ENCODE peak calls at places on chromosomes 5 and 9, in ten cellular contexts. H is HFF-Myc; L is tibial artery; Q is left lung; B is naive thymus-derived CD4-positive, alpha-beta T cell; Y is A673; A is CD4-positive, alpha-beta memory T cell; F is fibroblast of the aortic adventitia; U is cardiac fibroblast; J is foreskin fibroblast. N is an unnamed sample.
A peak's percentile ranks its signal among the peaks of the same experiment; 100 is the strongest.

GRCh38 chr9:81321551-81321950 is 367.8 kb downstream of the TLE1 start:
- DNase-seq in H (no peak), L (no peak), Q (no peak), B (no peak), Y (no peak), A (no peak), F (no peak), U (no peak), J (peak; percentile 5), N (no peak)

GRCh38 chr9:131676431-131676972 is 63.4 kb downstream of the RAPGEF1 start:
- DNase-seq in H (no peak), L (no peak), Q (no peak), B (peak; percentile 52), Y (no peak), A (peak; percentile 85), F (no peak), U (no peak), J (no peak), N (peak; percentile 96)

GRCh38 chr9:68975644-68976043 is 38.3 kb downstream of the PRKACG start:
- DNase-seq in H (no peak), L (no peak), Q (no peak), B (no peak), Y (no peak), A (no peak), F (no peak), U (no peak), J (no peak), N (no peak)

GRCh38 chr5:114782869-114783268 is 386.8 kb downstream of the TRIM36 start:
- DNase-seq in H (no peak), L (peak; percentile 67), Q (no peak), B (no peak), Y (peak; percentile 3), A (no peak), F (no peak), U (no peak), J (no peak), N (no peak)

GRCh38 chr5:8828596-8829321 is 717.1 kb downstream of the SEMA5A start:
- DNase-seq in H (no peak), L (no peak), Q (no peak), B (no peak), Y (no peak), A (no peak), F (peak; percentile 45), U (peak; percentile 51), J (no peak), N (no peak)

GRCh38 chr9:95057121-95057520 is 260.4 kb downstream of the FANCC start:
- DNase-seq in H (no peak), L (no peak), Q (no peak), B (no peak), Y (no peak), A (no peak), F (peak; percentile 31), U (no peak), J (no peak), N (no peak)

GRCh38 chr9:88917375-88917774 is 73.9 kb upstream of the S1PR3 start:
- DNase-seq in H (no peak), L (no peak), Q (no peak), B (no peak), Y (no peak), A (no peak), F (no peak), U (no peak), J (no peak), N (no peak)

GRCh38 chr9:34992376-34992951 is 2.9 kb downstream of the DNAJB5 start:
- DNase-seq in H (peak; percentile 60), L (peak; percentile 93), Q (no peak), B (no peak), Y (peak; percentile 60), A (peak; percentile 61), F (peak; percentile 86), U (peak; percentile 90), J (peak; percentile 85), N (no peak)

DNA sequence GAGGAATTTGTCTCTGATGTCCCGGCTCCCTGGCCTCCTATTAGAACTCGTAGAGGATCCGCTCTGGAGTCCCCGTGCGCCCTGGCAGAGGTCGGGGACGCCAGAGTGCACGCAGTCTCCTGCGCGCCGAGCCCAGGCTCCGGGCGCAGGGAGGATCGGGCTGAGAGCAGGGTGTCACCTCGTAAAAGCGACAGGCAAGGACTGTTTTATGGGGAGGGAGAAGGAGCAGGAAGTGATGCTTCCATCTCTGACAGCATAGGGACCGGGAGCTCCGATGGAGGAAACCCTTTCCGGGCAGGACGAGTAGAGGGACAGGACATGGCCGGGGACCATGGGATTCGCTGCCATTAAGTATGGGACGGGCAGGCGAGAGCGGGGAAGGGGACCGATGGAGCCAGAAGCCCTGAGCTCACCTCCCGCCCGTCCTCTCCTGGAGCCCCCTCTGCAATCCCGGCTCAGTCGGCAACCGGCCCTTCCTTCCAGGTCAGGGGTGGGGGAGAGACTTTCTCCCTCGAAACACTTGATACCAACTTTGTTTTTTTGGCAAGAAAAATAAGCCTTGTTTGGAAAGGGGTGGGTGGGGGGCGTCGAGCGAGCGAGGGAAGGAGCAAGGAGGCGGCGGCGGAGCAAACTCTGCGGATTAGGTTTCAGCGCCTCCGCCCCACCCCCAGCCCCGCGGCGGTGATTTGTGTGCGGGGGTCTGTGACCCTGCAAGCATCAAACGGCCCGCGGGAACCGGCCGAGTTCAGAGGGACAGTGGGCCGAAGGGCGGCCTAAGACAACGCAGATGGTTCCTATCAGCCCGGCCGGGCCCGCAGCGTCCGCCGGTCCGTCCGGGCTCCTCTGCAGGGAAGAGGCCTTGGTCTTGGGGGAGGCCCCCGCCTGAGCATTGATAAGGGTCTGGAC is 12.6 kb downstream of the LMX1B start:
- DNase-seq in H (no peak), L (no peak), Q (no peak), B (no peak), Y (peak; percentile 27), A (no peak), F (no peak), U (no peak), J (no peak), N (no peak)
- H3K4me3 ChIP-seq in H (no peak overlapping the region), L (peak overlapping the region; percentile 20), Q (peak overlapping the region; percentile 8), B (peak overlapping the region; percentile 35), Y (peak overlapping the region; percentile 15), A (peak overlapping the region; percentile 35), F (no peak overlapping the region), U (no peak overlapping the region), J (no peak overlapping the region), N (peak overlapping the region; percentile 41)

DNA sequence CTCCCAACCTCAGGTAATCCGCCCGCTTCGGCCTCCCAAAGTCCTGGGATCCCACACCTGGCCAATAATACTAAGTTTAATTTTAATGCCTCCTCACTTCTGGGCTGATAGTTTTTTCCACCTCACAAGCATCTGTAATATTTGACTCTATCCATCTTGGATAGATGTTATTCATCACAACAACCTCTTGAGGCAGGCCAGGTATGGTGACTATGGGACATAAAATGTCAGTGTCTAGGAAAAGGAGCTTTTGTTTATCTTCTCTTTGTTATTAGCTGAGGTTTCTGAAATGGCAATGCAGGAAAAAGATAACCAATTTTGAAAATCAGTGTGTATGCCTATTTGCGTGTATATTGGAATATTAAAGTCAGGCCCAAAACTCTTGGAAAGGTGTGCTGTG is 1.2 kb upstream of the CCDC69 start:
- DNase-seq in H (no peak), L (no peak), Q (no peak), B (no peak), Y (no peak), A (no peak), F (no peak), U (no peak), J (no peak), N (peak; percentile 28)
- H3K4me3 ChIP-seq in H (no peak overlapping the region), L (no peak overlapping the region), Q (no peak overlapping the region), B (no peak overlapping the region), Y (no peak overlapping the region), A (no peak overlapping the region), F (no peak overlapping the region), U (no peak overlapping the region), J (no peak overlapping the region), N (no peak overlapping the region)

GRCh38 chr5:140796718-140797095 is 2.1 kb downstream of the PCDHA2 start:
- DNase-seq in H (no peak), L (peak; percentile 53), Q (peak; percentile 77), B (no peak), Y (no peak), A (no peak), F (no peak), U (no peak), J (no peak), N (no peak)

GRCh38 chr5:140800816-140801493 is at the start of gene PCDHA3:
- DNase-seq in H (peak; percentile 2), L (peak; percentile 60), Q (peak; percentile 55), B (no peak), Y (peak; percentile 68), A (peak; percentile 9), F (peak; percentile 36), U (peak; percentile 14), J (no peak), N (no peak)

GRCh38 chr5:140806834-140807775 is at the start of gene PCDHA4:
- DNase-seq in H (no peak), L (no peak), Q (no peak), B (no peak), Y (peak; percentile 59), A (no peak), F (peak; percentile 16), U (peak; percentile 6), J (no peak), N (no peak)

GRCh38 chr5:140802781-140803271 is 2.0 kb downstream of the PCDHA3 start:
- DNase-seq in H (no peak), L (peak; percentile 59), Q (peak; percentile 65), B (no peak), Y (no peak), A (peak; percentile 26), F (no peak), U (no peak), J (no peak), N (no peak)

DNA sequence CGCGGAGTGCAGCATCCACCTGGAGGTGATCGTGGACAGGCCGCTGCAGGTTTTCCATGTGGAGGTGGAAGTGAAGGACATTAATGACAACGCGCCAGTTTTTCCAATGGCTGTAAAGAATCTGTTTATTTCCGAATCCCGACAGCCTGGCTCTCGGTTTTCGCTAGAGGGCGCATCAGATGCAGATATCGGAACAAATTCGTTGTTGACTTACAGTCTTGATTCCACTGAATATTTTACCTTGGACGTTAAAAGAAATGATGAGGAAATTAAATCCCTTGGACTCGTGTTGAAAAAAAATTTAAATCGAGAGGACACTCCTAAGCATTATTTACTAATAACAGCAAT is 611 bp downstream of the PCDHA3 start:
- DNase-seq in H (no peak), L (no peak), Q (no peak), B (no peak), Y (peak; percentile 57), A (no peak), F (no peak), U (no peak), J (no peak), N (no peak)
- H3K4me3 ChIP-seq in H (no peak overlapping the region), L (peak overlapping the region; percentile 40), Q (no peak overlapping the region), B (no peak overlapping the region), Y (peak overlapping the region; percentile 51), A (no peak overlapping the region), F (no peak overlapping the region), U (no peak overlapping the region), J (peak overlapping the region; percentile 12), N (no peak overlapping the region)

DNA sequence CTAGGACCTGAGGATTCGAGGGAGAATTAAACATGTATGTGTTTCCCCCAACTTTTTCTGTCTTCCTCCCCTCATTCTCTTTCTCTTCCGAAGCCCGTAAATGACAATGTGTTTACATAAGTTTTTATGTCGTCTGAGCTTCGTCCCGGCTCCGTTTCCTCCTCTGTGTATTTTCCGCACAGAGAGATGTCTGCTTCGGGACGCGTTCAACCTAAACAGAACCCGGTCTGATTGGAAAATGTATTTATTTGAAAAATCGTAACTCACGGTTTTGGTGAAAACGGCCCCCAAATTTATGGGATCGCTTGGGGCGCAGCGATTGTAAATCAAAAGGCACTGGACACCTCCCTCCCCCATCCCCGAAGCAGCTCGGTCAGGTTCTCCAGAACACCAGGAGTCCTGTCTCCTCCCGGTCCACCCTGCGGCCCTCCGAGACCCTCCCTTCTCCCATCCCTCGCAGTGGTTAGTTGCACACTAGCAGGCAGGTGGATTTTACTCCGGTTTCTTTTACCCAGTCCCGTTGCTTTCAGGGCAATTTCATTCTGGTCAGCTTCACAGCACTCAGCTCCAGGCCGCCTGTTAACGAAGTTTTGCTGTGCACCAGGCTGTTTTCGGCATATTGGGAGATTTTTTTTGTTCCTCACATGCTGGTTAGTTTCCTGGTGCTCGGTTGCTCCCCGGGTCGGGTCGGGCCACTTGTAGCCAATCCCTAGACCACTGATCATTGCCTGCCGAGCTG is 5.8 kb upstream of the HAND1 start:
- DNase-seq in H (no peak), L (no peak), Q (no peak), B (no peak), Y (no peak), A (no peak), F (no peak), U (no peak), J (no peak), N (no peak)
- H3K4me3 ChIP-seq in H (no peak overlapping the region), L (no peak overlapping the region), Q (no peak overlapping the region), B (no peak overlapping the region), Y (no peak overlapping the region), A (no peak overlapping the region), F (no peak overlapping the region), U (no peak overlapping the region), J (no peak overlapping the region), N (no peak overlapping the region)